ENCODE peak calls at places on chromosomes 11 and 22, in ten cellular contexts. F, B, O, M, S, U, H, Y, X and L are unnamed samples. For H3K27me3, the result is how much of the 10 kb centered on the place peaks cover.

GRCh38 chr22:38967451-38968450 is 10.3 kb downstream of the APOBEC3A start:
- DNase-seq in F (no peak), B (no peak), O (no peak), M (no peak), S (peak), U (peak), H (peak), Y (no peak), X (no peak), L (no peak)

GRCh38 chr11:69108030-69108429 is 47.7 kb upstream of the SMIM38 start:
- DNase-seq in F (no peak), B (no peak), O (no peak), M (no peak), S (no peak), U (no peak), H (no peak), Y (no peak), X (no peak), L (no peak)

GRCh38 chr11:92978226-92979111 is 9.0 kb downstream of the MTNR1B start:
- DNase-seq in F (no peak), B (peak), O (no peak), M (peak), S (no peak), U (no peak), H (no peak), Y (no peak), X (no peak), L (no peak)

GRCh38 chr11:75654314-75654713 is 14.5 kb downstream of the MAP6 start:
- DNase-seq in F (no peak), B (peak), O (no peak), M (no peak), S (no peak), U (no peak), H (no peak), Y (no peak), X (no peak), L (no peak)

GRCh38 chr11:64100782-64101358 is 65.0 kb downstream of the MACROD1 start:
- DNase-seq in F (no peak), B (no peak), O (no peak), M (no peak), S (no peak), U (no peak), H (no peak), Y (no peak), X (no peak), L (no peak)

GRCh38 chr22:19765477-19766234 is 5.1 kb downstream of the TBX1 start:
- DNase-seq in F (no peak), B (no peak), O (peak), M (no peak), S (peak), U (no peak), H (no peak), Y (no peak), X (peak), L (no peak)

GRCh38 chr11:18011633-18012313 is 1.1 kb downstream of the SERGEF start:
- DNase-seq in F (peak), B (no peak), O (peak), M (no peak), S (no peak), U (no peak), H (no peak), Y (no peak), X (no peak), L (peak)

GRCh38 chr22:20125201-20126174 is 6.1 kb upstream of the ZDHHC8 start:
- DNase-seq in F (no peak), B (no peak), O (no peak), M (no peak), S (peak), U (no peak), H (no peak), Y (no peak), X (no peak), L (no peak)

GRCh38 chr11:16893456-16894076 is 120.6 kb downstream of the PLEKHA7 start:
- DNase-seq in F (no peak), B (no peak), O (no peak), M (no peak), S (no peak), U (no peak), H (no peak), Y (peak), X (peak), L (no peak)

GRCh38 chr11:17781221-17781620 is 46.6 kb downstream of the KCNC1 start:
- DNase-seq in F (no peak), B (no peak), O (no peak), M (no peak), S (no peak), U (no peak), H (no peak), Y (no peak), X (no peak), L (no peak)

GRCh38 chr11:104151404-104152204 is 12.3 kb downstream of the PDGFD start:
- DNase-seq in F (no peak), B (no peak), O (no peak), M (no peak), S (no peak), U (no peak), H (no peak), Y (no peak), X (no peak), L (no peak)

GRCh38 chr11:18314794-18315523 is 7.0 kb downstream of the HPS5 start:
- DNase-seq in F (no peak), B (no peak), O (no peak), M (no peak), S (no peak), U (no peak), H (no peak), Y (no peak), X (no peak), L (no peak)

GRCh38 chr22:29093030-29093429 is 20.2 kb downstream of the KREMEN1 start:
- DNase-seq in F (no peak), B (no peak), O (no peak), M (no peak), S (no peak), U (no peak), H (no peak), Y (no peak), X (no peak), L (no peak)

GRCh38 chr11:77125695-77126094 is 2.4 kb upstream of the MYO7A start:
- DNase-seq in F (no peak), B (no peak), O (no peak), M (no peak), S (no peak), U (no peak), H (no peak), Y (no peak), X (no peak), L (no peak)

GRCh38 chr11:96393753-96394348 is 4.0 kb downstream of the JRKL start:
- DNase-seq in F (no peak), B (peak), O (no peak), M (no peak), S (no peak), U (no peak), H (no peak), Y (no peak), X (peak), L (no peak)

GRCh38 chr11:117523680-117524079 is 196.0 kb downstream of the CEP164 start:
- DNase-seq in F (no peak), B (peak), O (no peak), M (no peak), S (no peak), U (no peak), H (no peak), Y (no peak), X (no peak), L (no peak)

GRCh38 chr11:105520706-105521345 is 89.0 kb upstream of the GRIA4 start:
- DNase-seq in F (no peak), B (no peak), O (no peak), M (no peak), S (no peak), U (no peak), H (no peak), Y (no peak), X (no peak), L (no peak)

GRCh38 chr11:67634366-67635230 is 4.9 kb upstream of the NUDT8 start:
- DNase-seq in F (no peak), B (no peak), O (no peak), M (no peak), S (no peak), U (no peak), H (no peak), Y (no peak), X (peak), L (no peak)

GRCh38 chr11:47160753-47161133 is 15.9 kb downstream of the ARFGAP2 start:
- DNase-seq in F (no peak), B (no peak), O (no peak), M (no peak), S (no peak), U (no peak), H (no peak), Y (no peak), X (no peak), L (no peak)

GRCh38 chr11:5564259-5565019 is 16.1 kb upstream of the OR52H1 start:
- DNase-seq in F (no peak), B (peak), O (no peak), M (no peak), S (no peak), U (no peak), H (no peak), Y (no peak), X (no peak), L (no peak)

GRCh38 chr11:48107188-48107704 is 109.4 kb upstream of the OR4B1 start:
- DNase-seq in F (no peak), B (peak), O (no peak), M (no peak), S (no peak), U (no peak), H (no peak), Y (no peak), X (no peak), L (no peak)

GRCh38 chr11:81874627-81875026 is 859.0 kb downstream of the FAM181B start:
- DNase-seq in F (no peak), B (no peak), O (no peak), M (no peak), S (no peak), U (no peak), H (no peak), Y (no peak), X (no peak), L (peak)

GRCh38 chr22:45006101-45006872 is 3.5 kb downstream of the PHF21B start:
- DNase-seq in F (no peak), B (no peak), O (no peak), M (no peak), S (peak), U (no peak), H (no peak), Y (no peak), X (peak), L (no peak)

GRCh38 chr22:45007247-45007945 is 2.4 kb downstream of the PHF21B start:
- DNase-seq in F (peak), B (peak), O (no peak), M (peak), S (peak), U (no peak), H (no peak), Y (peak), X (peak), L (no peak)

GRCh38 chr22:45007946-45008852 is 1.6 kb downstream of the PHF21B start:
- DNase-seq in F (peak), B (no peak), O (no peak), M (peak), S (peak), U (no peak), H (no peak), Y (no peak), X (peak), L (no peak)

GRCh38 chr22:45008853-45009751 is 703 bp downstream of the PHF21B start:
- DNase-seq in F (peak), B (no peak), O (no peak), M (peak), S (peak), U (no peak), H (no peak), Y (no peak), X (peak), L (no peak)

DNA sequence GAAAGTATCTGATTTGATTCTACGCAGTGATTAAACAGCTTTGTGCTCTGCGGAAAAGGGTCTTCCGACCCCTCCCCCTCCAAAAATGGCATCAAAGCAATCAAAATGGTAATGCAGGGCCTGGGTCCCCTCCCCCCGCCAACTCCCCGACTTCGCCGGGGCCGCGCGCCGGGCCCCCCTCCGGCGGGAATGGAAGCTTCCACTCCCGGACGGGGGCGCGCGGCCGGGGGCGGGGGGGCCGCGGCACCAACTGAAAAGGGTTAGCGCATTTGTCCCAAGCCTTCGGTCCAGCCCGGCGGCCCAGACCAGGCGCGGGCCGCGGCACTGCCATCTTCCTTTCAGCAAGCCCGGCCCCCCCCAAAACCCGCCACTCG is 2.9 kb downstream of the PHF21B start:
- DNase-seq in F (no peak), B (no peak), O (no peak), M (peak), S (peak), U (no peak), H (no peak), Y (no peak), X (peak), L (no peak)
- H3K4me3 ChIP-seq in F (peak), B (no peak), O (no peak), M (peak), S (peak), U (peak), H (peak), Y (peak), X (peak), L (no peak)

DNA sequence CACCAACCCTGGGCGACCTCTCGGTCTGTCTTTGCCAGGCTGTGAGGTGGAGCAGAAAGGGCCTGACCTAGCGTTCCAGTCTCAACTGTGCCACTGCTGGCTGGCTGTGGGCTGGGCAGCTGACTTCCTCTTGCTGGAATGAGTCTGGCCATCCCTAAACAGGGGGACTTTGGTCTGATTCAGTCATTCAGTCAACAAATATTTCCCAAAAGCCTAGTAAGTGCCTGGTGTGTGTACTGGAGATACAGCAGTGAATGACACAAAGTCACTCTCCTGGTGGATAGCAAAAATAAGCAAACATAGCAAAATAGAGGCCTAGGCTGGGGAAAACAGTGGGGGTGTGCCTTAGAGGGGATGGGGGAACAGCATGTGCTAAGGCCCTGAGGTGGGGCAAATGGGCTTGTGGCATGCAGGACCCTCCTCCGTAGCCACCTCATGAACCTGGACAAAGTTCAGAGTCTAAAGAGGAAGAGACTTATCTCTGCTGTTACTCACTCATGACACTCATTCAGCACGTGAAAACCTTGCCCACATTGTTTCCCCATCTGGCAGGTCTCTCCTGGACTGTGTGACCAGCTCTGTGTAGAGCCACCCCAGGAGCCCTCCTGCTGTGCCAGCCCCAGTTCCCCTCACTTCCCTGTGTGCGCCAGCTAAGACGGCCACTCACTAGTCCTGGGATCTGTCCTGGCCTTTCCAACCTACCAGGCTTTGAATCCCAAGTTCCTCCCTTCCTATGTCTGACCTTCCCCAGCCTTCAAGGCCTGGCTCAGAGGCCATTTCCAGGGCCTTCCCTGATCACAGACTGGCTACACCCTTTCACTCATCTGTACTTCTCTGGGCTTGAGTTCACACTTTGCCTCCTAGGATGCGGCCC is 4.7 kb downstream of the GUCD1 start:
- DNase-seq in F (no peak), B (no peak), O (no peak), M (no peak), S (peak), U (no peak), H (no peak), Y (no peak), X (no peak), L (no peak)
- H3K27me3 ChIP-seq in F (under half), B (under half), O (under half), M (under half), S (under half), U (under half), H (under half), Y (under half), X (under half), L (under half)

DNA sequence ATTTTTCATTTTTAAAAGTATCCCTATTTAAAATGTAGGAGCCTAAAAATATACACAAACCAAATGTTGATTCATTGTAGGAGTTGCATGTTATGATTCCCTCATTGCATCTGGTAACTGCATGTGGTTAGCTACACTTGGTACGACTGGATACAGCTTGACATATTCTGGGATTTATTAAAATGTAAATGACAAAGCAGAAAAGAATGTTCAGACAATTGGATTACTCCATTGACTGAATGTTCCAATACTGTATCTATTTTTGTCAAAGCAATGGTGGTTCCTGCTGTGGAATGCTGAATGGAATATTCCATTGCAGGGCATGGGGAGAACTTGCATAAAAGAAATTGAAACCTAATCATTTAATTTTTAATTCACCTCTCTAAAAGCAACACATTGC is 30.8 kb downstream of the BLID start:
- DNase-seq in F (no peak), B (peak), O (no peak), M (no peak), S (no peak), U (no peak), H (no peak), Y (no peak), X (no peak), L (no peak)
- H3K4me3 ChIP-seq in F (no peak), B (no peak), O (no peak), M (no peak), S (no peak), U (no peak), H (no peak), Y (no peak), X (no peak), L (no peak)

GRCh38 chr22:37426532-37427127 is 649 bp downstream of the ELFN2 start:
- DNase-seq in F (no peak), B (no peak), O (no peak), M (no peak), S (no peak), U (no peak), H (no peak), Y (no peak), X (no peak), L (no peak)
- H3K27me3 ChIP-seq in F (under half), B (under half), O (under half), M (half or more), S (under half), U (under half), H (under half), Y (under half), X (under half), L (under half)

DNA sequence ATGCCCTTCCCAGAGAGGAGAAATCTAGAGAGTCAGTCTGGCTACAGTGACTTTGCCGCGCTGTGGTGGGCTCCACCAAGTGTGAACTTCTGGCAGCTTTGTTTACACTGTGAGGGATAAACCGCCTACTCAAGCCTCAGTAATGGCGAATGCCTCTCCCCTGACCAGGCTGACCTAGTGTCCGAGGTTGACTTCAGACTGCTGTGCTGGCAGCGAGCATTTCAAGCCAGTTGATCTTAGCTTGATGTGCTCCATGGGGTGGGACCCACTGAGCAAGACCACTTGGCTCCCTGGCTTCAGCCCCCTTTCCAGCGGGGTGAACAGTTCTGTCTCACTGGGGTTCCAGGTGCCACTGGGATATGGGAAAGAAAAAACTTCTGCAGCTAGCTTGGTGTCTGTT is 38.6 kb upstream of the PTH start:
- DNase-seq in F (no peak), B (no peak), O (no peak), M (no peak), S (no peak), U (no peak), H (no peak), Y (no peak), X (no peak), L (no peak)
- H3K4me3 ChIP-seq in F (no peak), B (no peak), O (no peak), M (no peak), S (no peak), U (no peak), H (no peak), Y (no peak), X (no peak), L (no peak)

GRCh38 chr11:27718853-27719574 is 18.8 kb upstream of the BDNF start:
- DNase-seq in F (peak), B (peak), O (no peak), M (peak), S (peak), U (peak), H (no peak), Y (no peak), X (peak), L (no peak)
- H3K27me3 ChIP-seq in F (under half), B (under half), O (under half), M (under half), S (under half), U (under half), H (under half), Y (under half), X (under half), L (under half)

DNA sequence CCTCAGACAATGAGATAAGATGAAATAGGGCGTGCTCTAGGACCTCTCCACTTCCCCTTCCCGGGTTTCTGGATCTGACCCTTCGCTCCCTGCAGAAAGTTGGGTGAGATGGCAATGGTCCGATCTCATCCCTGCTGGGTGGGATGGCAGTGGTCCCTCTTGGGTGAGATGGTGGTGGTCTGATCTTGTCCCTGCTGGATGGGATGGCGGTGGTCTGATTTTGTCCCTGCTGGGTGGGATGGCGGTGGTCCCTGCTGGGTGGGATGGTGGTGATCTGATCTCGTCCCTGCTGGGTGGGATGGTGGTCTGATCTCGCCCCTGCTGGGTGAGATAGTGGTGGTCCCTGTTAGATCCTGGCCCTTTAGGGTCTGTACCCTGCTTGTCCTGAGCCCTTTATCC is 21.3 kb downstream of the ST14 start:
- DNase-seq in F (no peak), B (no peak), O (no peak), M (no peak), S (no peak), U (no peak), H (no peak), Y (no peak), X (no peak), L (no peak)
- H3K4me3 ChIP-seq in F (no peak), B (no peak), O (no peak), M (no peak), S (no peak), U (no peak), H (no peak), Y (no peak), X (no peak), L (no peak)